ENCODE peak calls at places on chromosomes 13 and 19, in seven cellular contexts. One of them, this sample, is unnamed.

GRCh38 chr19:41872384-41872774 is 4.7 kb upstream of the CD79A start:
- DNase-seq in neural progenitor cell: no peak
- DNase-seq in activated CD8-positive, alpha-beta memory T cell treated with anti-CD3 and anti-CD28 coated beads, Interleukin-2, amount 50 U/mL, for 48 hours: peak; percentile 65
- DNase-seq in OCI-LY7: no peak
- DNase-seq in NCI-H146: no peak
- DNase-seq in NCI-H1105 treated with DMSO at 0.1 percent for 48 hours: no peak
- DNase-seq in iris pigment epithelial cell: no peak
- DNase-seq in this sample: no peak

GRCh38 chr19:16571689-16572331 is 405 bp downstream of the SLC35E1 start:
- DNase-seq in neural progenitor cell: no peak
- DNase-seq in activated CD8-positive, alpha-beta memory T cell treated with anti-CD3 and anti-CD28 coated beads, Interleukin-2, amount 50 U/mL, for 48 hours: peak; percentile 76
- DNase-seq in OCI-LY7: peak; percentile 62
- DNase-seq in NCI-H146: peak; percentile 63
- DNase-seq in NCI-H1105 treated with DMSO at 0.1 percent for 48 hours: peak; percentile 16
- DNase-seq in iris pigment epithelial cell: peak; percentile 42
- DNase-seq in this sample: peak; percentile 52

GRCh38 chr13:44004881-44005280 is 125.2 kb downstream of the LACC1 start:
- DNase-seq in neural progenitor cell: no peak
- DNase-seq in activated CD8-positive, alpha-beta memory T cell treated with anti-CD3 and anti-CD28 coated beads, Interleukin-2, amount 50 U/mL, for 48 hours: no peak
- DNase-seq in OCI-LY7: no peak
- DNase-seq in NCI-H146: no peak
- DNase-seq in NCI-H1105 treated with DMSO at 0.1 percent for 48 hours: no peak
- DNase-seq in iris pigment epithelial cell: peak; percentile 84
- DNase-seq in this sample: no peak

GRCh38 chr13:61255035-61255796 is 160.4 kb downstream of the PCDH20 start:
- DNase-seq in neural progenitor cell: peak; percentile 35
- DNase-seq in activated CD8-positive, alpha-beta memory T cell treated with anti-CD3 and anti-CD28 coated beads, Interleukin-2, amount 50 U/mL, for 48 hours: no peak
- DNase-seq in OCI-LY7: peak; percentile 1
- DNase-seq in NCI-H146: no peak
- DNase-seq in NCI-H1105 treated with DMSO at 0.1 percent for 48 hours: peak; percentile 20
- DNase-seq in iris pigment epithelial cell: peak; percentile 0
- DNase-seq in this sample: peak; percentile 25

GRCh38 chr13:111926501-111927180 is 140.3 kb upstream of the SOX1 start:
- DNase-seq in neural progenitor cell: no peak
- DNase-seq in activated CD8-positive, alpha-beta memory T cell treated with anti-CD3 and anti-CD28 coated beads, Interleukin-2, amount 50 U/mL, for 48 hours: no peak
- DNase-seq in OCI-LY7: no peak
- DNase-seq in NCI-H146: no peak
- DNase-seq in NCI-H1105 treated with DMSO at 0.1 percent for 48 hours: no peak
- DNase-seq in iris pigment epithelial cell: no peak
- DNase-seq in this sample: no peak

GRCh38 chr13:110185696-110186095 is 121.3 kb downstream of the COL4A1 start:
- DNase-seq in neural progenitor cell: no peak
- DNase-seq in activated CD8-positive, alpha-beta memory T cell treated with anti-CD3 and anti-CD28 coated beads, Interleukin-2, amount 50 U/mL, for 48 hours: no peak
- DNase-seq in OCI-LY7: no peak
- DNase-seq in NCI-H146: no peak
- DNase-seq in NCI-H1105 treated with DMSO at 0.1 percent for 48 hours: no peak
- DNase-seq in iris pigment epithelial cell: peak; percentile 20
- DNase-seq in this sample: no peak

GRCh38 chr19:48244289-48244688 is 11.4 kb downstream of the CARD8 start:
- DNase-seq in neural progenitor cell: no peak
- DNase-seq in activated CD8-positive, alpha-beta memory T cell treated with anti-CD3 and anti-CD28 coated beads, Interleukin-2, amount 50 U/mL, for 48 hours: no peak
- DNase-seq in OCI-LY7: peak; percentile 31
- DNase-seq in NCI-H146: no peak
- DNase-seq in NCI-H1105 treated with DMSO at 0.1 percent for 48 hours: no peak
- DNase-seq in iris pigment epithelial cell: peak; percentile 38
- DNase-seq in this sample: peak; percentile 51

GRCh38 chr19:54229146-54229545 is 6.3 kb upstream of the LILRB3 start:
- DNase-seq in neural progenitor cell: no peak
- DNase-seq in activated CD8-positive, alpha-beta memory T cell treated with anti-CD3 and anti-CD28 coated beads, Interleukin-2, amount 50 U/mL, for 48 hours: no peak
- DNase-seq in OCI-LY7: no peak
- DNase-seq in NCI-H146: no peak
- DNase-seq in NCI-H1105 treated with DMSO at 0.1 percent for 48 hours: no peak
- DNase-seq in iris pigment epithelial cell: no peak
- DNase-seq in this sample: no peak

GRCh38 chr19:58529405-58529804 is 9.8 kb upstream of the ZBTB45 start:
- DNase-seq in neural progenitor cell: no peak
- DNase-seq in activated CD8-positive, alpha-beta memory T cell treated with anti-CD3 and anti-CD28 coated beads, Interleukin-2, amount 50 U/mL, for 48 hours: no peak
- DNase-seq in OCI-LY7: no peak
- DNase-seq in NCI-H146: no peak
- DNase-seq in NCI-H1105 treated with DMSO at 0.1 percent for 48 hours: no peak
- DNase-seq in iris pigment epithelial cell: no peak
- DNase-seq in this sample: no peak

GRCh38 chr19:15525291-15525690 is 17.0 kb downstream of the CYP4F22 start:
- DNase-seq in neural progenitor cell: no peak
- DNase-seq in activated CD8-positive, alpha-beta memory T cell treated with anti-CD3 and anti-CD28 coated beads, Interleukin-2, amount 50 U/mL, for 48 hours: no peak
- DNase-seq in OCI-LY7: no peak
- DNase-seq in NCI-H146: no peak
- DNase-seq in NCI-H1105 treated with DMSO at 0.1 percent for 48 hours: no peak
- DNase-seq in iris pigment epithelial cell: no peak
- DNase-seq in this sample: no peak

GRCh38 chr19:3224346-3225325 is at the start of gene CELF5:
- DNase-seq in neural progenitor cell: peak; percentile 91
- DNase-seq in activated CD8-positive, alpha-beta memory T cell treated with anti-CD3 and anti-CD28 coated beads, Interleukin-2, amount 50 U/mL, for 48 hours: peak; percentile 82
- DNase-seq in OCI-LY7: peak; percentile 60
- DNase-seq in NCI-H146: peak; percentile 48
- DNase-seq in NCI-H1105 treated with DMSO at 0.1 percent for 48 hours: peak; percentile 37
- DNase-seq in iris pigment epithelial cell: no peak
- DNase-seq in this sample: peak; percentile 33

GRCh38 chr19:34500656-34501120 is 19.1 kb downstream of the WTIP start:
- DNase-seq in neural progenitor cell: no peak
- DNase-seq in activated CD8-positive, alpha-beta memory T cell treated with anti-CD3 and anti-CD28 coated beads, Interleukin-2, amount 50 U/mL, for 48 hours: no peak
- DNase-seq in OCI-LY7: no peak
- DNase-seq in NCI-H146: no peak
- DNase-seq in NCI-H1105 treated with DMSO at 0.1 percent for 48 hours: no peak
- DNase-seq in iris pigment epithelial cell: no peak
- DNase-seq in this sample: no peak

GRCh38 chr13:29935309-29935981 is 85.0 kb upstream of the UBL3 start:
- DNase-seq in neural progenitor cell: no peak
- DNase-seq in activated CD8-positive, alpha-beta memory T cell treated with anti-CD3 and anti-CD28 coated beads, Interleukin-2, amount 50 U/mL, for 48 hours: peak; percentile 82
- DNase-seq in OCI-LY7: peak; percentile 18
- DNase-seq in NCI-H146: no peak
- DNase-seq in NCI-H1105 treated with DMSO at 0.1 percent for 48 hours: no peak
- DNase-seq in iris pigment epithelial cell: no peak
- DNase-seq in this sample: peak; percentile 49

GRCh38 chr19:39568604-39569003 is 28.6 kb upstream of the EID2 start:
- DNase-seq in neural progenitor cell: no peak
- DNase-seq in activated CD8-positive, alpha-beta memory T cell treated with anti-CD3 and anti-CD28 coated beads, Interleukin-2, amount 50 U/mL, for 48 hours: no peak
- DNase-seq in OCI-LY7: no peak
- DNase-seq in NCI-H146: no peak
- DNase-seq in NCI-H1105 treated with DMSO at 0.1 percent for 48 hours: no peak
- DNase-seq in iris pigment epithelial cell: peak; percentile 20
- DNase-seq in this sample: no peak

GRCh38 chr19:1272423-1273262 is 2.7 kb upstream of the FAM174C start:
- DNase-seq in neural progenitor cell: no peak
- DNase-seq in activated CD8-positive, alpha-beta memory T cell treated with anti-CD3 and anti-CD28 coated beads, Interleukin-2, amount 50 U/mL, for 48 hours: no peak
- DNase-seq in OCI-LY7: no peak
- DNase-seq in NCI-H146: no peak
- DNase-seq in NCI-H1105 treated with DMSO at 0.1 percent for 48 hours: no peak
- DNase-seq in iris pigment epithelial cell: peak; percentile 53
- DNase-seq in this sample: no peak

GRCh38 chr13:43405457-43405856 is 381.3 kb downstream of the ENOX1 start:
- DNase-seq in neural progenitor cell: no peak
- DNase-seq in activated CD8-positive, alpha-beta memory T cell treated with anti-CD3 and anti-CD28 coated beads, Interleukin-2, amount 50 U/mL, for 48 hours: no peak
- DNase-seq in OCI-LY7: no peak
- DNase-seq in NCI-H146: no peak
- DNase-seq in NCI-H1105 treated with DMSO at 0.1 percent for 48 hours: no peak
- DNase-seq in iris pigment epithelial cell: peak; percentile 82
- DNase-seq in this sample: no peak

GRCh38 chr19:35767288-35768081 is 7.9 kb upstream of the ARHGAP33 start:
- DNase-seq in neural progenitor cell: peak; percentile 65
- DNase-seq in activated CD8-positive, alpha-beta memory T cell treated with anti-CD3 and anti-CD28 coated beads, Interleukin-2, amount 50 U/mL, for 48 hours: no peak
- DNase-seq in OCI-LY7: no peak
- DNase-seq in NCI-H146: no peak
- DNase-seq in NCI-H1105 treated with DMSO at 0.1 percent for 48 hours: no peak
- DNase-seq in iris pigment epithelial cell: no peak
- DNase-seq in this sample: no peak

GRCh38 chr13:56720841-56721240 is 419.9 kb upstream of the PRR20A start:
- DNase-seq in neural progenitor cell: no peak
- DNase-seq in activated CD8-positive, alpha-beta memory T cell treated with anti-CD3 and anti-CD28 coated beads, Interleukin-2, amount 50 U/mL, for 48 hours: no peak
- DNase-seq in OCI-LY7: no peak
- DNase-seq in NCI-H146: no peak
- DNase-seq in NCI-H1105 treated with DMSO at 0.1 percent for 48 hours: no peak
- DNase-seq in iris pigment epithelial cell: no peak
- DNase-seq in this sample: no peak

GRCh38 chr19:29278716-29279115 is 65.8 kb upstream of the UQCRFS1 start:
- DNase-seq in neural progenitor cell: no peak
- DNase-seq in activated CD8-positive, alpha-beta memory T cell treated with anti-CD3 and anti-CD28 coated beads, Interleukin-2, amount 50 U/mL, for 48 hours: no peak
- DNase-seq in OCI-LY7: peak; percentile 8
- DNase-seq in NCI-H146: no peak
- DNase-seq in NCI-H1105 treated with DMSO at 0.1 percent for 48 hours: no peak
- DNase-seq in iris pigment epithelial cell: no peak
- DNase-seq in this sample: no peak

GRCh38 chr13:94660695-94661324 is 51.5 kb downstream of the SOX21 start:
- DNase-seq in neural progenitor cell: peak; percentile 47
- DNase-seq in activated CD8-positive, alpha-beta memory T cell treated with anti-CD3 and anti-CD28 coated beads, Interleukin-2, amount 50 U/mL, for 48 hours: no peak
- DNase-seq in OCI-LY7: peak; percentile 0
- DNase-seq in NCI-H146: peak; percentile 92
- DNase-seq in NCI-H1105 treated with DMSO at 0.1 percent for 48 hours: peak; percentile 51
- DNase-seq in iris pigment epithelial cell: peak; percentile 31
- DNase-seq in this sample: peak; percentile 18

GRCh38 chr19:2392366-2392765 is 32.3 kb downstream of the TMPRSS9 start:
- DNase-seq in neural progenitor cell: no peak
- DNase-seq in activated CD8-positive, alpha-beta memory T cell treated with anti-CD3 and anti-CD28 coated beads, Interleukin-2, amount 50 U/mL, for 48 hours: no peak
- DNase-seq in OCI-LY7: no peak
- DNase-seq in NCI-H146: no peak
- DNase-seq in NCI-H1105 treated with DMSO at 0.1 percent for 48 hours: no peak
- DNase-seq in iris pigment epithelial cell: no peak
- DNase-seq in this sample: no peak

GRCh38 chr13:98214008-98214643 is 37.1 kb upstream of the RNF113B start:
- DNase-seq in neural progenitor cell: no peak
- DNase-seq in activated CD8-positive, alpha-beta memory T cell treated with anti-CD3 and anti-CD28 coated beads, Interleukin-2, amount 50 U/mL, for 48 hours: no peak
- DNase-seq in OCI-LY7: no peak
- DNase-seq in NCI-H146: no peak
- DNase-seq in NCI-H1105 treated with DMSO at 0.1 percent for 48 hours: no peak
- DNase-seq in iris pigment epithelial cell: peak; percentile 67
- DNase-seq in this sample: no peak

GRCh38 chr13:40639226-40639681 is 27.2 kb downstream of the FOXO1 start:
- DNase-seq in neural progenitor cell: no peak
- DNase-seq in activated CD8-positive, alpha-beta memory T cell treated with anti-CD3 and anti-CD28 coated beads, Interleukin-2, amount 50 U/mL, for 48 hours: no peak
- DNase-seq in OCI-LY7: no peak
- DNase-seq in NCI-H146: no peak
- DNase-seq in NCI-H1105 treated with DMSO at 0.1 percent for 48 hours: no peak
- DNase-seq in iris pigment epithelial cell: peak; percentile 57
- DNase-seq in this sample: peak; percentile 52

This sample was measured in NB4.